ENCODE peak calls at places on chromosome 18, in nine cellular contexts. S is breast epithelium; U is astrocyte; B is thoracic aorta; M is ovary; Q is naive thymus-derived CD4-positive, alpha-beta T cell; G is lower lobe of right lung; Z is OCI-LY7; E is body of pancreas. J is an unnamed sample. For H3K36me3, the result is how much of the 10 kb centered on the place peaks cover.

GRCh38 chr18:40431071-40431998 is 1523.7 kb upstream of the PIK3C3 start:
- DNase-seq in S (no peak), U (no peak), B (no peak), M (no peak), Q (no peak), G (no peak), Z (no peak), E (no peak), J (no peak)

GRCh38 chr18:48801728-48802542 is 148.8 kb downstream of the SMAD7 start:
- DNase-seq in S (peak), U (no peak), B (no peak), M (peak), Q (no peak), G (peak), Z (no peak), E (peak), J (peak)

GRCh38 chr18:48402953-48403352 is 6.2 kb downstream of the ZBTB7C start:
- DNase-seq in S (no peak), U (peak), B (no peak), M (peak), Q (no peak), G (no peak), Z (no peak), E (no peak), J (no peak)

GRCh38 chr18:13808294-13809024 is 15.5 kb upstream of the MC5R start:
- DNase-seq in S (no peak), U (no peak), B (no peak), M (no peak), Q (no peak), G (no peak), Z (no peak), E (no peak), J (no peak)

GRCh38 chr18:6920099-6920955 is 190.8 kb downstream of the ARHGAP28 start:
- DNase-seq in S (no peak), U (peak), B (no peak), M (peak), Q (no peak), G (no peak), Z (peak), E (peak), J (no peak)

GRCh38 chr18:6873352-6873751 is 143.8 kb downstream of the ARHGAP28 start:
- DNase-seq in S (no peak), U (no peak), B (no peak), M (no peak), Q (no peak), G (no peak), Z (no peak), E (no peak), J (no peak)

GRCh38 chr18:37783771-37784170 is 218.2 kb upstream of the CELF4 start:
- DNase-seq in S (no peak), U (no peak), B (no peak), M (no peak), Q (no peak), G (no peak), Z (no peak), E (no peak), J (no peak)

GRCh38 chr18:62790836-62791772 is 75.8 kb downstream of the PHLPP1 start:
- DNase-seq in S (no peak), U (peak), B (no peak), M (no peak), Q (peak), G (no peak), Z (no peak), E (no peak), J (no peak)

GRCh38 chr18:2495381-2495780 is 75.9 kb downstream of the METTL4 start:
- DNase-seq in S (no peak), U (peak), B (no peak), M (no peak), Q (no peak), G (no peak), Z (no peak), E (no peak), J (no peak)

GRCh38 chr18:33755918-33756590 is 178.0 kb downstream of the ASXL3 start:
- DNase-seq in S (no peak), U (peak), B (no peak), M (no peak), Q (no peak), G (no peak), Z (no peak), E (no peak), J (no peak)

GRCh38 chr18:58362027-58362575 is 266.8 kb downstream of the ALPK2 start:
- DNase-seq in S (no peak), U (peak), B (peak), M (no peak), Q (no peak), G (no peak), Z (no peak), E (no peak), J (no peak)
- H3K27ac ChIP-seq in S (peak), U (peak), B (no peak), M (no peak), Q (no peak), G (peak), Z (no peak), E (no peak), J (peak)

DNA sequence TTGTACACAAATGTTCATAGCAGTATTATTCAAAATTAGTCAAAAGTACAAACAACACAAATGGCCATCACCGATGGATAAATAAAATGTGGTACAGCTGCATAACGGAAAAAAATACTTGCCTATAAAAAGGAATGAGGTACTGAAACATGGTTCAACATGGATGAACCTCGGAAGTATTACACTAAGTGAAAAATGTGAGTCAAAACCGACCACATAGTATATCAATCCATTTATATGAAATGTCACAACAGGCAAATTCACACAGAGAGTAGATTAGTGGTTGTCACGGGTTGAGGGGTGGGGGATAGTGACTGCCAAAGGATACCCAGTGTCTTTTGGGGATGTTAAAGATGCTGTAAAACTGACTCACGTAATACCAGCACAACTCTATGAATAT is 3.5 kb downstream of the SS18 start:
- DNase-seq in S (no peak), U (no peak), B (no peak), M (no peak), Q (no peak), G (no peak), Z (peak), E (no peak), J (no peak)
- H3K36me3 ChIP-seq in S (under half), U (under half), B (under half), M (under half), Q (under half), G (under half), Z (half or more), E (under half), J (under half)

GRCh38 chr18:11074879-11075278 is 74.5 kb downstream of the PIEZO2 start:
- DNase-seq in S (no peak), U (no peak), B (no peak), M (no peak), Q (no peak), G (no peak), Z (no peak), E (no peak), J (no peak)

GRCh38 chr18:11081009-11081532 is 68.3 kb downstream of the PIEZO2 start:
- DNase-seq in S (no peak), U (peak), B (no peak), M (no peak), Q (no peak), G (no peak), Z (no peak), E (no peak), J (no peak)

GRCh38 chr18:11077548-11078187 is 71.7 kb downstream of the PIEZO2 start:
- DNase-seq in S (no peak), U (no peak), B (no peak), M (no peak), Q (no peak), G (no peak), Z (no peak), E (no peak), J (no peak)

GRCh38 chr18:11072632-11073031 is 76.7 kb downstream of the PIEZO2 start:
- DNase-seq in S (no peak), U (no peak), B (no peak), M (no peak), Q (no peak), G (no peak), Z (no peak), E (no peak), J (no peak)

GRCh38 chr18:11078491-11078890 is 70.9 kb downstream of the PIEZO2 start:
- DNase-seq in S (no peak), U (peak), B (no peak), M (no peak), Q (no peak), G (no peak), Z (no peak), E (no peak), J (no peak)
- H3K27ac ChIP-seq in S (no peak), U (no peak), B (no peak), M (no peak), Q (no peak), G (no peak), Z (no peak), E (no peak), J (no peak)

GRCh38 chr18:68916734-68917133 is 118.9 kb downstream of the CCDC102B start:
- DNase-seq in S (no peak), U (no peak), B (no peak), M (no peak), Q (no peak), G (no peak), Z (no peak), E (no peak), J (no peak)

GRCh38 chr18:68919900-68920299 is 122.0 kb downstream of the CCDC102B start:
- DNase-seq in S (no peak), U (no peak), B (no peak), M (no peak), Q (no peak), G (no peak), Z (no peak), E (no peak), J (no peak)

GRCh38 chr18:68909579-68909978 is 111.7 kb downstream of the CCDC102B start:
- DNase-seq in S (no peak), U (no peak), B (no peak), M (no peak), Q (no peak), G (no peak), Z (no peak), E (no peak), J (no peak)

GRCh38 chr18:68918216-68918615 is 120.3 kb downstream of the CCDC102B start:
- DNase-seq in S (no peak), U (no peak), B (no peak), M (no peak), Q (no peak), G (no peak), Z (no peak), E (no peak), J (no peak)

DNA sequence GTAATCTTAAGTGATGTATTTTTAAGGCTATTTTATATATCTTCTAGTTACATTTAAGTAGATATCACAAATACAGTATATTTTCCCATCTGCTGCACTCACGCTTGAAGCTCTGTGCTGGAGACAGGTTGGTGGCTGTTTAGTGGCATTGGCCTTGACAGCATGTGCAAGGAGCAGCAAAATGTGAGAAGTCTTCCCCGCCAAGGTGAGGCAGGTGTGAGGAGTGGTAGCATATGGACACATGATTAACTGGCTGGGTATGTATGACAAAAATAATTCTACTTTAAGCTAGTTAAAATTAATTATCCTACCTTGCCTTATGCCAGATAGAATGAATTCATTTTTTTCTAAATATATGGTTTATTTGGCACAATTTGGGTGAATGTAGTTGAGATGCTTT is 117.2 kb downstream of the CCDC102B start:
- DNase-seq in S (no peak), U (no peak), B (no peak), M (no peak), Q (no peak), G (no peak), Z (no peak), E (no peak), J (no peak)
- H3K36me3 ChIP-seq in S (under half), U (under half), B (under half), M (under half), Q (under half), G (under half), Z (under half), E (under half), J (under half)

GRCh38 chr18:36337679-36338419 is 40.3 kb downstream of the FHOD3 start:
- DNase-seq in S (no peak), U (no peak), B (no peak), M (no peak), Q (no peak), G (no peak), Z (no peak), E (no peak), J (no peak)
- H3K27ac ChIP-seq in S (no peak), U (no peak), B (no peak), M (no peak), Q (no peak), G (no peak), Z (no peak), E (peak), J (peak)

GRCh38 chr18:58928401-58928800 is 63.7 kb downstream of the ZNF532 start:
- DNase-seq in S (no peak), U (no peak), B (no peak), M (no peak), Q (no peak), G (no peak), Z (no peak), E (no peak), J (no peak)

GRCh38 chr18:58922995-58923394 is 58.3 kb downstream of the ZNF532 start:
- DNase-seq in S (no peak), U (no peak), B (no peak), M (no peak), Q (no peak), G (no peak), Z (no peak), E (no peak), J (no peak)

GRCh38 chr18:58929206-58929605 is 64.5 kb downstream of the ZNF532 start:
- DNase-seq in S (no peak), U (no peak), B (no peak), M (no peak), Q (no peak), G (no peak), Z (no peak), E (no peak), J (no peak)

GRCh38 chr18:58927659-58928058 is 63.0 kb downstream of the ZNF532 start:
- DNase-seq in S (no peak), U (no peak), B (no peak), M (no peak), Q (no peak), G (no peak), Z (no peak), E (no peak), J (no peak)

GRCh38 chr18:58924473-58924872 is 59.8 kb downstream of the ZNF532 start:
- DNase-seq in S (no peak), U (no peak), B (no peak), M (no peak), Q (no peak), G (no peak), Z (no peak), E (no peak), J (no peak)
- H3K36me3 ChIP-seq in S (under half), U (under half), B (under half), M (under half), Q (under half), G (under half), Z (under half), E (under half), J (under half)

GRCh38 chr18:26052497-26052896 is 37.9 kb downstream of the SS18 start:
- DNase-seq in S (no peak), U (no peak), B (no peak), M (no peak), Q (no peak), G (no peak), Z (no peak), E (no peak), J (no peak)
- H3K27ac ChIP-seq in S (no peak), U (no peak), B (no peak), M (no peak), Q (no peak), G (no peak), Z (no peak), E (no peak), J (no peak)

DNA sequence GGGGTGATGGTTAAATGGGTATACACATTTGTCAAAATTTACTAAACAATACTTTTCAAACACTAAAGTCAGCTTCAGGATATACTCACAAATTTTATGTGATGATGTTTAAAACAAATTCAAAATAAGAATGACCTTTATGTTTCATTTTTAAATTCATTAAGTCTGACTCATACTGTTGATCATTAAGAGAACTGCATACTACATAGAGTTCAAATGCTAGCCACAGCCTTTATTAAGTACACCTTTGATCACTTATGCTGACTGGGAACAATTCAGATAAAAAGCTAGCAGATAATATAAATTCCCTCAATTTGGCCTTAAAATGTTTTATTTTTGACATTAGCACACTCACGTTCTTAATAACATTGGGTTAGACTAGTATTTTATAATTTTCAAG is 14.1 kb downstream of the LMAN1 start:
- DNase-seq in S (no peak), U (no peak), B (no peak), M (no peak), Q (no peak), G (no peak), Z (no peak), E (no peak), J (no peak)
- H3K36me3 ChIP-seq in S (under half), U (half or more), B (under half), M (under half), Q (under half), G (half or more), Z (half or more), E (under half), J (half or more)